ENCODE peak calls at places on chromosomes 16 and 17, in four cellular contexts. C is progenitor cell of endocrine pancreas, T is nucleus accumbens, I is H7. Y is an unnamed sample.

GRCh38 chr17:44314869-44315661 is 6.7 kb downstream of the RUNDC3A start:
- DNase-seq in C (no peak), T (peak; percentile 34), I (peak; percentile 95), Y (peak; percentile 87)

GRCh38 chr16:16143038-16143763 is 80.1 kb downstream of the ABCC6 start:
- DNase-seq in C (no peak), T (no peak), I (peak; percentile 86), Y (peak; percentile 83)

GRCh38 chr16:67001159-67001486 is 12.7 kb downstream of the CES4A start:
- DNase-seq in C (no peak), T (no peak), I (no peak), Y (peak; percentile 83)

GRCh38 chr17:70171159-70171558 is 1.8 kb downstream of the KCNJ2 start:
- DNase-seq in C (no peak), T (no peak), I (no peak), Y (peak; percentile 21)

GRCh38 chr17:80990921-80991644 is 558 bp upstream of the CHMP6 start:
- DNase-seq in C (no peak), T (no peak), I (peak; percentile 65), Y (no peak)

GRCh38 chr16:50602531-50603205 is 54.5 kb downstream of the NKD1 start:
- DNase-seq in C (no peak), T (no peak), I (no peak), Y (no peak)

GRCh38 chr17:75501378-75502071 is 13.8 kb downstream of the CASKIN2 start:
- DNase-seq in C (no peak), T (peak; percentile 84), I (no peak), Y (no peak)

GRCh38 chr17:45143767-45144198 is 4.5 kb upstream of the HEXIM1 start:
- DNase-seq in C (no peak), T (peak; percentile 44), I (peak; percentile 88), Y (peak; percentile 82)

Y was measured in GM23338.